ENCODE peak calls at places on chromosomes 3 and 15, in eight cellular contexts. One of them, this sample, is unnamed.

GRCh38 chr3:118675305-118675704 is 359.3 kb downstream of the IGSF11 start:
- DNase-seq in activated CD8-positive, alpha-beta memory T cell treated with anti-CD3 and anti-CD28 coated beads for 48 hours: no peak
- DNase-seq in effector CD4-positive, alpha-beta T cell: no peak
- DNase-seq in activated T-helper 1 cell treated with anti-CD3 and anti-CD28 coated beads, Interleukin-2, amount 50 U/mL, for 16 hours: no peak
- DNase-seq in mucosa of gallbladder: no peak
- DNase-seq in activated CD4-positive, alpha-beta T cell treated with anti-CD3 and anti-CD28 coated beads, Interleukin-2, amount 50 U/mL, for 1 hour: no peak
- DNase-seq in fibroblast of gingiva: no peak
- DNase-seq in NCI-H1436: no peak
- DNase-seq in this sample: no peak

GRCh38 chr3:64058592-64058991 is 35.3 kb upstream of the PSMD6 start:
- DNase-seq in activated CD8-positive, alpha-beta memory T cell treated with anti-CD3 and anti-CD28 coated beads for 48 hours: no peak
- DNase-seq in effector CD4-positive, alpha-beta T cell: no peak
- DNase-seq in activated T-helper 1 cell treated with anti-CD3 and anti-CD28 coated beads, Interleukin-2, amount 50 U/mL, for 16 hours: no peak
- DNase-seq in mucosa of gallbladder: no peak
- DNase-seq in activated CD4-positive, alpha-beta T cell treated with anti-CD3 and anti-CD28 coated beads, Interleukin-2, amount 50 U/mL, for 1 hour: no peak
- DNase-seq in fibroblast of gingiva: no peak
- DNase-seq in NCI-H1436: no peak
- DNase-seq in this sample: no peak

GRCh38 chr15:33007295-33007855 is 187.1 kb downstream of the FMN1 start:
- DNase-seq in activated CD8-positive, alpha-beta memory T cell treated with anti-CD3 and anti-CD28 coated beads for 48 hours: no peak
- DNase-seq in effector CD4-positive, alpha-beta T cell: no peak
- DNase-seq in activated T-helper 1 cell treated with anti-CD3 and anti-CD28 coated beads, Interleukin-2, amount 50 U/mL, for 16 hours: no peak
- DNase-seq in mucosa of gallbladder: no peak
- DNase-seq in activated CD4-positive, alpha-beta T cell treated with anti-CD3 and anti-CD28 coated beads, Interleukin-2, amount 50 U/mL, for 1 hour: no peak
- DNase-seq in fibroblast of gingiva: peak; percentile 59
- DNase-seq in NCI-H1436: no peak
- DNase-seq in this sample: no peak

GRCh38 chr3:105842943-105843342 is 25.9 kb downstream of the CBLB start:
- DNase-seq in activated CD8-positive, alpha-beta memory T cell treated with anti-CD3 and anti-CD28 coated beads for 48 hours: no peak
- DNase-seq in effector CD4-positive, alpha-beta T cell: no peak
- DNase-seq in activated T-helper 1 cell treated with anti-CD3 and anti-CD28 coated beads, Interleukin-2, amount 50 U/mL, for 16 hours: no peak
- DNase-seq in mucosa of gallbladder: no peak
- DNase-seq in activated CD4-positive, alpha-beta T cell treated with anti-CD3 and anti-CD28 coated beads, Interleukin-2, amount 50 U/mL, for 1 hour: no peak
- DNase-seq in fibroblast of gingiva: no peak
- DNase-seq in NCI-H1436: no peak
- DNase-seq in this sample: no peak

GRCh38 chr3:157650191-157650590 is 147.0 kb upstream of the VEPH1 start:
- DNase-seq in activated CD8-positive, alpha-beta memory T cell treated with anti-CD3 and anti-CD28 coated beads for 48 hours: no peak
- DNase-seq in effector CD4-positive, alpha-beta T cell: no peak
- DNase-seq in activated T-helper 1 cell treated with anti-CD3 and anti-CD28 coated beads, Interleukin-2, amount 50 U/mL, for 16 hours: no peak
- DNase-seq in mucosa of gallbladder: no peak
- DNase-seq in activated CD4-positive, alpha-beta T cell treated with anti-CD3 and anti-CD28 coated beads, Interleukin-2, amount 50 U/mL, for 1 hour: no peak
- DNase-seq in fibroblast of gingiva: no peak
- DNase-seq in NCI-H1436: no peak
- DNase-seq in this sample: no peak

GRCh38 chr3:146503459-146504202 is 34.3 kb upstream of the PLSCR2 start:
- DNase-seq in activated CD8-positive, alpha-beta memory T cell treated with anti-CD3 and anti-CD28 coated beads for 48 hours: no peak
- DNase-seq in effector CD4-positive, alpha-beta T cell: no peak
- DNase-seq in activated T-helper 1 cell treated with anti-CD3 and anti-CD28 coated beads, Interleukin-2, amount 50 U/mL, for 16 hours: no peak
- DNase-seq in mucosa of gallbladder: no peak
- DNase-seq in activated CD4-positive, alpha-beta T cell treated with anti-CD3 and anti-CD28 coated beads, Interleukin-2, amount 50 U/mL, for 1 hour: no peak
- DNase-seq in fibroblast of gingiva: peak; percentile 86
- DNase-seq in NCI-H1436: peak; percentile 28
- DNase-seq in this sample: no peak

GRCh38 chr3:77254967-77255831 is 215.3 kb downstream of the ROBO2 start:
- DNase-seq in activated CD8-positive, alpha-beta memory T cell treated with anti-CD3 and anti-CD28 coated beads for 48 hours: no peak
- DNase-seq in effector CD4-positive, alpha-beta T cell: no peak
- DNase-seq in activated T-helper 1 cell treated with anti-CD3 and anti-CD28 coated beads, Interleukin-2, amount 50 U/mL, for 16 hours: no peak
- DNase-seq in mucosa of gallbladder: peak; percentile 49
- DNase-seq in activated CD4-positive, alpha-beta T cell treated with anti-CD3 and anti-CD28 coated beads, Interleukin-2, amount 50 U/mL, for 1 hour: no peak
- DNase-seq in fibroblast of gingiva: peak; percentile 47
- DNase-seq in NCI-H1436: peak; percentile 30
- DNase-seq in this sample: no peak

GRCh38 chr15:58081446-58081845 is 15.9 kb upstream of the ALDH1A2 start:
- DNase-seq in activated CD8-positive, alpha-beta memory T cell treated with anti-CD3 and anti-CD28 coated beads for 48 hours: no peak
- DNase-seq in effector CD4-positive, alpha-beta T cell: no peak
- DNase-seq in activated T-helper 1 cell treated with anti-CD3 and anti-CD28 coated beads, Interleukin-2, amount 50 U/mL, for 16 hours: no peak
- DNase-seq in mucosa of gallbladder: no peak
- DNase-seq in activated CD4-positive, alpha-beta T cell treated with anti-CD3 and anti-CD28 coated beads, Interleukin-2, amount 50 U/mL, for 1 hour: no peak
- DNase-seq in fibroblast of gingiva: peak; percentile 6
- DNase-seq in NCI-H1436: no peak
- DNase-seq in this sample: no peak

GRCh38 chr15:51579012-51579411 is 43.6 kb downstream of the DMXL2 start:
- DNase-seq in activated CD8-positive, alpha-beta memory T cell treated with anti-CD3 and anti-CD28 coated beads for 48 hours: no peak
- DNase-seq in effector CD4-positive, alpha-beta T cell: no peak
- DNase-seq in activated T-helper 1 cell treated with anti-CD3 and anti-CD28 coated beads, Interleukin-2, amount 50 U/mL, for 16 hours: no peak
- DNase-seq in mucosa of gallbladder: no peak
- DNase-seq in activated CD4-positive, alpha-beta T cell treated with anti-CD3 and anti-CD28 coated beads, Interleukin-2, amount 50 U/mL, for 1 hour: no peak
- DNase-seq in fibroblast of gingiva: peak; percentile 6
- DNase-seq in NCI-H1436: no peak
- DNase-seq in this sample: no peak

GRCh38 chr3:65483475-65483874 is 555.2 kb downstream of the MAGI1 start:
- DNase-seq in activated CD8-positive, alpha-beta memory T cell treated with anti-CD3 and anti-CD28 coated beads for 48 hours: no peak
- DNase-seq in effector CD4-positive, alpha-beta T cell: no peak
- DNase-seq in activated T-helper 1 cell treated with anti-CD3 and anti-CD28 coated beads, Interleukin-2, amount 50 U/mL, for 16 hours: no peak
- DNase-seq in mucosa of gallbladder: peak; percentile 78
- DNase-seq in activated CD4-positive, alpha-beta T cell treated with anti-CD3 and anti-CD28 coated beads, Interleukin-2, amount 50 U/mL, for 1 hour: no peak
- DNase-seq in fibroblast of gingiva: peak; percentile 54
- DNase-seq in NCI-H1436: no peak
- DNase-seq in this sample: no peak

GRCh38 chr15:88873786-88874185 is 21.6 kb downstream of the HAPLN3 start:
- DNase-seq in activated CD8-positive, alpha-beta memory T cell treated with anti-CD3 and anti-CD28 coated beads for 48 hours: no peak
- DNase-seq in effector CD4-positive, alpha-beta T cell: no peak
- DNase-seq in activated T-helper 1 cell treated with anti-CD3 and anti-CD28 coated beads, Interleukin-2, amount 50 U/mL, for 16 hours: no peak
- DNase-seq in mucosa of gallbladder: no peak
- DNase-seq in activated CD4-positive, alpha-beta T cell treated with anti-CD3 and anti-CD28 coated beads, Interleukin-2, amount 50 U/mL, for 1 hour: no peak
- DNase-seq in fibroblast of gingiva: no peak
- DNase-seq in NCI-H1436: no peak
- DNase-seq in this sample: no peak

GRCh38 chr3:32440481-32441350 is 49.1 kb downstream of the CMTM7 start:
- DNase-seq in activated CD8-positive, alpha-beta memory T cell treated with anti-CD3 and anti-CD28 coated beads for 48 hours: no peak
- DNase-seq in effector CD4-positive, alpha-beta T cell: no peak
- DNase-seq in activated T-helper 1 cell treated with anti-CD3 and anti-CD28 coated beads, Interleukin-2, amount 50 U/mL, for 16 hours: no peak
- DNase-seq in mucosa of gallbladder: no peak
- DNase-seq in activated CD4-positive, alpha-beta T cell treated with anti-CD3 and anti-CD28 coated beads, Interleukin-2, amount 50 U/mL, for 1 hour: no peak
- DNase-seq in fibroblast of gingiva: no peak
- DNase-seq in NCI-H1436: no peak
- DNase-seq in this sample: no peak

GRCh38 chr3:149471991-149472390 is 2.5 kb upstream of the TM4SF4 start:
- DNase-seq in activated CD8-positive, alpha-beta memory T cell treated with anti-CD3 and anti-CD28 coated beads for 48 hours: no peak
- DNase-seq in effector CD4-positive, alpha-beta T cell: no peak
- DNase-seq in activated T-helper 1 cell treated with anti-CD3 and anti-CD28 coated beads, Interleukin-2, amount 50 U/mL, for 16 hours: no peak
- DNase-seq in mucosa of gallbladder: no peak
- DNase-seq in activated CD4-positive, alpha-beta T cell treated with anti-CD3 and anti-CD28 coated beads, Interleukin-2, amount 50 U/mL, for 1 hour: no peak
- DNase-seq in fibroblast of gingiva: no peak
- DNase-seq in NCI-H1436: no peak
- DNase-seq in this sample: no peak

GRCh38 chr15:31307270-31308184 is 19.1 kb upstream of the KLF13 start:
- DNase-seq in activated CD8-positive, alpha-beta memory T cell treated with anti-CD3 and anti-CD28 coated beads for 48 hours: no peak
- DNase-seq in effector CD4-positive, alpha-beta T cell: no peak
- DNase-seq in activated T-helper 1 cell treated with anti-CD3 and anti-CD28 coated beads, Interleukin-2, amount 50 U/mL, for 16 hours: no peak
- DNase-seq in mucosa of gallbladder: no peak
- DNase-seq in activated CD4-positive, alpha-beta T cell treated with anti-CD3 and anti-CD28 coated beads, Interleukin-2, amount 50 U/mL, for 1 hour: no peak
- DNase-seq in fibroblast of gingiva: no peak
- DNase-seq in NCI-H1436: no peak
- DNase-seq in this sample: peak; percentile 4

GRCh38 chr3:32577621-32578556 is 7.2 kb upstream of the DYNC1LI1 start:
- DNase-seq in activated CD8-positive, alpha-beta memory T cell treated with anti-CD3 and anti-CD28 coated beads for 48 hours: no peak
- DNase-seq in effector CD4-positive, alpha-beta T cell: no peak
- DNase-seq in activated T-helper 1 cell treated with anti-CD3 and anti-CD28 coated beads, Interleukin-2, amount 50 U/mL, for 16 hours: no peak
- DNase-seq in mucosa of gallbladder: no peak
- DNase-seq in activated CD4-positive, alpha-beta T cell treated with anti-CD3 and anti-CD28 coated beads, Interleukin-2, amount 50 U/mL, for 1 hour: no peak
- DNase-seq in fibroblast of gingiva: peak; percentile 47
- DNase-seq in NCI-H1436: no peak
- DNase-seq in this sample: no peak

GRCh38 chr15:65837301-65838283 is 31.7 kb upstream of the RAB11A start:
- DNase-seq in activated CD8-positive, alpha-beta memory T cell treated with anti-CD3 and anti-CD28 coated beads for 48 hours: no peak
- DNase-seq in effector CD4-positive, alpha-beta T cell: no peak
- DNase-seq in activated T-helper 1 cell treated with anti-CD3 and anti-CD28 coated beads, Interleukin-2, amount 50 U/mL, for 16 hours: no peak
- DNase-seq in mucosa of gallbladder: peak; percentile 17
- DNase-seq in activated CD4-positive, alpha-beta T cell treated with anti-CD3 and anti-CD28 coated beads, Interleukin-2, amount 50 U/mL, for 1 hour: no peak
- DNase-seq in fibroblast of gingiva: no peak
- DNase-seq in NCI-H1436: no peak
- DNase-seq in this sample: no peak

GRCh38 chr3:72944696-72945095 is 51.9 kb upstream of the PPP4R2 start:
- DNase-seq in activated CD8-positive, alpha-beta memory T cell treated with anti-CD3 and anti-CD28 coated beads for 48 hours: no peak
- DNase-seq in effector CD4-positive, alpha-beta T cell: no peak
- DNase-seq in activated T-helper 1 cell treated with anti-CD3 and anti-CD28 coated beads, Interleukin-2, amount 50 U/mL, for 16 hours: no peak
- DNase-seq in mucosa of gallbladder: no peak
- DNase-seq in activated CD4-positive, alpha-beta T cell treated with anti-CD3 and anti-CD28 coated beads, Interleukin-2, amount 50 U/mL, for 1 hour: no peak
- DNase-seq in fibroblast of gingiva: no peak
- DNase-seq in NCI-H1436: no peak
- DNase-seq in this sample: no peak

GRCh38 chr3:24595801-24596200 is 101.2 kb upstream of the THRB start:
- DNase-seq in activated CD8-positive, alpha-beta memory T cell treated with anti-CD3 and anti-CD28 coated beads for 48 hours: no peak
- DNase-seq in effector CD4-positive, alpha-beta T cell: no peak
- DNase-seq in activated T-helper 1 cell treated with anti-CD3 and anti-CD28 coated beads, Interleukin-2, amount 50 U/mL, for 16 hours: no peak
- DNase-seq in mucosa of gallbladder: no peak
- DNase-seq in activated CD4-positive, alpha-beta T cell treated with anti-CD3 and anti-CD28 coated beads, Interleukin-2, amount 50 U/mL, for 1 hour: no peak
- DNase-seq in fibroblast of gingiva: no peak
- DNase-seq in NCI-H1436: no peak
- DNase-seq in this sample: no peak

GRCh38 chr3:108940568-108941285 is 13.0 kb downstream of the GUCA1C start:
- DNase-seq in activated CD8-positive, alpha-beta memory T cell treated with anti-CD3 and anti-CD28 coated beads for 48 hours: no peak
- DNase-seq in effector CD4-positive, alpha-beta T cell: no peak
- DNase-seq in activated T-helper 1 cell treated with anti-CD3 and anti-CD28 coated beads, Interleukin-2, amount 50 U/mL, for 16 hours: no peak
- DNase-seq in mucosa of gallbladder: no peak
- DNase-seq in activated CD4-positive, alpha-beta T cell treated with anti-CD3 and anti-CD28 coated beads, Interleukin-2, amount 50 U/mL, for 1 hour: no peak
- DNase-seq in fibroblast of gingiva: no peak
- DNase-seq in NCI-H1436: no peak
- DNase-seq in this sample: no peak

GRCh38 chr15:79180318-79180717 is 89.7 kb upstream of the RASGRF1 start:
- DNase-seq in activated CD8-positive, alpha-beta memory T cell treated with anti-CD3 and anti-CD28 coated beads for 48 hours: no peak
- DNase-seq in effector CD4-positive, alpha-beta T cell: no peak
- DNase-seq in activated T-helper 1 cell treated with anti-CD3 and anti-CD28 coated beads, Interleukin-2, amount 50 U/mL, for 16 hours: no peak
- DNase-seq in mucosa of gallbladder: no peak
- DNase-seq in activated CD4-positive, alpha-beta T cell treated with anti-CD3 and anti-CD28 coated beads, Interleukin-2, amount 50 U/mL, for 1 hour: no peak
- DNase-seq in fibroblast of gingiva: no peak
- DNase-seq in NCI-H1436: no peak
- DNase-seq in this sample: no peak

GRCh38 chr3:71432044-71432970 is 151.2 kb downstream of the FOXP1 start:
- DNase-seq in activated CD8-positive, alpha-beta memory T cell treated with anti-CD3 and anti-CD28 coated beads for 48 hours: no peak
- DNase-seq in effector CD4-positive, alpha-beta T cell: no peak
- DNase-seq in activated T-helper 1 cell treated with anti-CD3 and anti-CD28 coated beads, Interleukin-2, amount 50 U/mL, for 16 hours: no peak
- DNase-seq in mucosa of gallbladder: no peak
- DNase-seq in activated CD4-positive, alpha-beta T cell treated with anti-CD3 and anti-CD28 coated beads, Interleukin-2, amount 50 U/mL, for 1 hour: no peak
- DNase-seq in fibroblast of gingiva: no peak
- DNase-seq in NCI-H1436: no peak
- DNase-seq in this sample: no peak

GRCh38 chr15:79004336-79004735 is 59.5 kb upstream of the CTSH start:
- DNase-seq in activated CD8-positive, alpha-beta memory T cell treated with anti-CD3 and anti-CD28 coated beads for 48 hours: no peak
- DNase-seq in effector CD4-positive, alpha-beta T cell: no peak
- DNase-seq in activated T-helper 1 cell treated with anti-CD3 and anti-CD28 coated beads, Interleukin-2, amount 50 U/mL, for 16 hours: no peak
- DNase-seq in mucosa of gallbladder: no peak
- DNase-seq in activated CD4-positive, alpha-beta T cell treated with anti-CD3 and anti-CD28 coated beads, Interleukin-2, amount 50 U/mL, for 1 hour: no peak
- DNase-seq in fibroblast of gingiva: no peak
- DNase-seq in NCI-H1436: no peak
- DNase-seq in this sample: no peak

GRCh38 chr15:48102167-48102566 is 18.6 kb upstream of the SLC24A5 start:
- DNase-seq in activated CD8-positive, alpha-beta memory T cell treated with anti-CD3 and anti-CD28 coated beads for 48 hours: no peak
- DNase-seq in effector CD4-positive, alpha-beta T cell: no peak
- DNase-seq in activated T-helper 1 cell treated with anti-CD3 and anti-CD28 coated beads, Interleukin-2, amount 50 U/mL, for 16 hours: no peak
- DNase-seq in mucosa of gallbladder: no peak
- DNase-seq in activated CD4-positive, alpha-beta T cell treated with anti-CD3 and anti-CD28 coated beads, Interleukin-2, amount 50 U/mL, for 1 hour: no peak
- DNase-seq in fibroblast of gingiva: no peak
- DNase-seq in NCI-H1436: no peak
- DNase-seq in this sample: no peak

GRCh38 chr15:68672781-68673205 is 94.0 kb downstream of the CORO2B start:
- DNase-seq in activated CD8-positive, alpha-beta memory T cell treated with anti-CD3 and anti-CD28 coated beads for 48 hours: no peak
- DNase-seq in effector CD4-positive, alpha-beta T cell: no peak
- DNase-seq in activated T-helper 1 cell treated with anti-CD3 and anti-CD28 coated beads, Interleukin-2, amount 50 U/mL, for 16 hours: no peak
- DNase-seq in mucosa of gallbladder: no peak
- DNase-seq in activated CD4-positive, alpha-beta T cell treated with anti-CD3 and anti-CD28 coated beads, Interleukin-2, amount 50 U/mL, for 1 hour: no peak
- DNase-seq in fibroblast of gingiva: no peak
- DNase-seq in NCI-H1436: no peak
- DNase-seq in this sample: no peak

GRCh38 chr3:157174265-157174615 is 14.3 kb upstream of the CCNL1 start:
- DNase-seq in activated CD8-positive, alpha-beta memory T cell treated with anti-CD3 and anti-CD28 coated beads for 48 hours: no peak
- DNase-seq in effector CD4-positive, alpha-beta T cell: no peak
- DNase-seq in activated T-helper 1 cell treated with anti-CD3 and anti-CD28 coated beads, Interleukin-2, amount 50 U/mL, for 16 hours: no peak
- DNase-seq in mucosa of gallbladder: no peak
- DNase-seq in activated CD4-positive, alpha-beta T cell treated with anti-CD3 and anti-CD28 coated beads, Interleukin-2, amount 50 U/mL, for 1 hour: peak; percentile 24
- DNase-seq in fibroblast of gingiva: no peak
- DNase-seq in NCI-H1436: peak; percentile 46
- DNase-seq in this sample: no peak

GRCh38 chr3:72334681-72335457 is 513.4 kb downstream of the SHQ1 start:
- DNase-seq in activated CD8-positive, alpha-beta memory T cell treated with anti-CD3 and anti-CD28 coated beads for 48 hours: no peak
- DNase-seq in effector CD4-positive, alpha-beta T cell: no peak
- DNase-seq in activated T-helper 1 cell treated with anti-CD3 and anti-CD28 coated beads, Interleukin-2, amount 50 U/mL, for 16 hours: no peak
- DNase-seq in mucosa of gallbladder: no peak
- DNase-seq in activated CD4-positive, alpha-beta T cell treated with anti-CD3 and anti-CD28 coated beads, Interleukin-2, amount 50 U/mL, for 1 hour: no peak
- DNase-seq in fibroblast of gingiva: no peak
- DNase-seq in NCI-H1436: no peak
- DNase-seq in this sample: no peak

GRCh38 chr15:49199666-49200065 is 29.6 kb downstream of the GALK2 start:
- DNase-seq in activated CD8-positive, alpha-beta memory T cell treated with anti-CD3 and anti-CD28 coated beads for 48 hours: no peak
- DNase-seq in effector CD4-positive, alpha-beta T cell: no peak
- DNase-seq in activated T-helper 1 cell treated with anti-CD3 and anti-CD28 coated beads, Interleukin-2, amount 50 U/mL, for 16 hours: no peak
- DNase-seq in mucosa of gallbladder: no peak
- DNase-seq in activated CD4-positive, alpha-beta T cell treated with anti-CD3 and anti-CD28 coated beads, Interleukin-2, amount 50 U/mL, for 1 hour: no peak
- DNase-seq in fibroblast of gingiva: peak; percentile 41
- DNase-seq in NCI-H1436: no peak
- DNase-seq in this sample: no peak

GRCh38 chr3:173221010-173221409 is 80.0 kb upstream of the SPATA16 start:
- DNase-seq in activated CD8-positive, alpha-beta memory T cell treated with anti-CD3 and anti-CD28 coated beads for 48 hours: no peak
- DNase-seq in effector CD4-positive, alpha-beta T cell: no peak
- DNase-seq in activated T-helper 1 cell treated with anti-CD3 and anti-CD28 coated beads, Interleukin-2, amount 50 U/mL, for 16 hours: no peak
- DNase-seq in mucosa of gallbladder: no peak
- DNase-seq in activated CD4-positive, alpha-beta T cell treated with anti-CD3 and anti-CD28 coated beads, Interleukin-2, amount 50 U/mL, for 1 hour: no peak
- DNase-seq in fibroblast of gingiva: no peak
- DNase-seq in NCI-H1436: no peak
- DNase-seq in this sample: no peak

GRCh38 chr3:46423588-46423987 is 16.5 kb downstream of the CCRL2 start:
- DNase-seq in activated CD8-positive, alpha-beta memory T cell treated with anti-CD3 and anti-CD28 coated beads for 48 hours: no peak
- DNase-seq in effector CD4-positive, alpha-beta T cell: no peak
- DNase-seq in activated T-helper 1 cell treated with anti-CD3 and anti-CD28 coated beads, Interleukin-2, amount 50 U/mL, for 16 hours: no peak
- DNase-seq in mucosa of gallbladder: peak; percentile 51
- DNase-seq in activated CD4-positive, alpha-beta T cell treated with anti-CD3 and anti-CD28 coated beads, Interleukin-2, amount 50 U/mL, for 1 hour: no peak
- DNase-seq in fibroblast of gingiva: no peak
- DNase-seq in NCI-H1436: peak; percentile 7
- DNase-seq in this sample: no peak

GRCh38 chr3:42024578-42025387 is 62.9 kb upstream of the ULK4 start:
- DNase-seq in activated CD8-positive, alpha-beta memory T cell treated with anti-CD3 and anti-CD28 coated beads for 48 hours: no peak
- DNase-seq in effector CD4-positive, alpha-beta T cell: no peak
- DNase-seq in activated T-helper 1 cell treated with anti-CD3 and anti-CD28 coated beads, Interleukin-2, amount 50 U/mL, for 16 hours: no peak
- DNase-seq in mucosa of gallbladder: no peak
- DNase-seq in activated CD4-positive, alpha-beta T cell treated with anti-CD3 and anti-CD28 coated beads, Interleukin-2, amount 50 U/mL, for 1 hour: no peak
- DNase-seq in fibroblast of gingiva: peak; percentile 46
- DNase-seq in NCI-H1436: no peak
- DNase-seq in this sample: no peak

GRCh38 chr3:128276577-128277183 is 123.4 kb downstream of the EEFSEC start:
- DNase-seq in activated CD8-positive, alpha-beta memory T cell treated with anti-CD3 and anti-CD28 coated beads for 48 hours: no peak
- DNase-seq in effector CD4-positive, alpha-beta T cell: no peak
- DNase-seq in activated T-helper 1 cell treated with anti-CD3 and anti-CD28 coated beads, Interleukin-2, amount 50 U/mL, for 16 hours: no peak
- DNase-seq in mucosa of gallbladder: no peak
- DNase-seq in activated CD4-positive, alpha-beta T cell treated with anti-CD3 and anti-CD28 coated beads, Interleukin-2, amount 50 U/mL, for 1 hour: no peak
- DNase-seq in fibroblast of gingiva: no peak
- DNase-seq in NCI-H1436: no peak
- DNase-seq in this sample: no peak

GRCh38 chr3:185070491-185071335 is 82.1 kb downstream of the C3orf70 start:
- DNase-seq in activated CD8-positive, alpha-beta memory T cell treated with anti-CD3 and anti-CD28 coated beads for 48 hours: no peak
- DNase-seq in effector CD4-positive, alpha-beta T cell: no peak
- DNase-seq in activated T-helper 1 cell treated with anti-CD3 and anti-CD28 coated beads, Interleukin-2, amount 50 U/mL, for 16 hours: no peak
- DNase-seq in mucosa of gallbladder: no peak
- DNase-seq in activated CD4-positive, alpha-beta T cell treated with anti-CD3 and anti-CD28 coated beads, Interleukin-2, amount 50 U/mL, for 1 hour: no peak
- DNase-seq in fibroblast of gingiva: no peak
- DNase-seq in NCI-H1436: peak; percentile 13
- DNase-seq in this sample: no peak

GRCh38 chr3:150765949-150766720 is 3.2 kb upstream of the SIAH2 start:
- DNase-seq in activated CD8-positive, alpha-beta memory T cell treated with anti-CD3 and anti-CD28 coated beads for 48 hours: no peak
- DNase-seq in effector CD4-positive, alpha-beta T cell: no peak
- DNase-seq in activated T-helper 1 cell treated with anti-CD3 and anti-CD28 coated beads, Interleukin-2, amount 50 U/mL, for 16 hours: no peak
- DNase-seq in mucosa of gallbladder: no peak
- DNase-seq in activated CD4-positive, alpha-beta T cell treated with anti-CD3 and anti-CD28 coated beads, Interleukin-2, amount 50 U/mL, for 1 hour: no peak
- DNase-seq in fibroblast of gingiva: no peak
- DNase-seq in NCI-H1436: no peak
- DNase-seq in this sample: no peak

GRCh38 chr3:107600784-107601183 is 78.0 kb downstream of the BBX start:
- DNase-seq in activated CD8-positive, alpha-beta memory T cell treated with anti-CD3 and anti-CD28 coated beads for 48 hours: no peak
- DNase-seq in effector CD4-positive, alpha-beta T cell: no peak
- DNase-seq in activated T-helper 1 cell treated with anti-CD3 and anti-CD28 coated beads, Interleukin-2, amount 50 U/mL, for 16 hours: no peak
- DNase-seq in mucosa of gallbladder: no peak
- DNase-seq in activated CD4-positive, alpha-beta T cell treated with anti-CD3 and anti-CD28 coated beads, Interleukin-2, amount 50 U/mL, for 1 hour: no peak
- DNase-seq in fibroblast of gingiva: peak; percentile 29
- DNase-seq in NCI-H1436: no peak
- DNase-seq in this sample: no peak